ENCODE peak calls at places on chromosomes 12 and 14, in four cellular contexts. One of them, this sample, is unnamed.

GRCh38 chr12:112905451-112906089 is 1.2 kb upstream of the OAS1 start:
- DNase-seq in mucosa of descending colon: no peak
- DNase-seq in HepG2: no peak
- DNase-seq in Caco-2: no peak
- DNase-seq in this sample: no peak

GRCh38 chr12:3200032-3200617 is 122.9 kb downstream of the TSPAN9 start:
- DNase-seq in mucosa of descending colon: no peak
- DNase-seq in HepG2: no peak
- DNase-seq in Caco-2: peak
- DNase-seq in this sample: no peak

GRCh38 chr14:89621009-89621421 is 204.0 kb upstream of the FOXN3 start:
- DNase-seq in mucosa of descending colon: no peak
- DNase-seq in HepG2: no peak
- DNase-seq in Caco-2: no peak
- DNase-seq in this sample: no peak

GRCh38 chr14:50333010-50333409 is 20.9 kb downstream of the DMAC2L start:
- DNase-seq in mucosa of descending colon: no peak
- DNase-seq in HepG2: no peak
- DNase-seq in Caco-2: no peak
- DNase-seq in this sample: peak

GRCh38 chr12:6915023-6915788 is 826 bp downstream of the ENO2 start:
- DNase-seq in mucosa of descending colon: peak
- DNase-seq in HepG2: no peak
- DNase-seq in Caco-2: no peak
- DNase-seq in this sample: no peak

GRCh38 chr14:41606249-41607118 is at the start of gene LRFN5:
- DNase-seq in mucosa of descending colon: peak
- DNase-seq in HepG2: no peak
- DNase-seq in Caco-2: no peak
- DNase-seq in this sample: no peak

GRCh38 chr12:1791104-1791927 is 29.0 kb upstream of the LRTM2 start:
- DNase-seq in mucosa of descending colon: no peak
- DNase-seq in HepG2: peak
- DNase-seq in Caco-2: no peak
- DNase-seq in this sample: no peak

GRCh38 chr12:55681142-55682077 is 26.3 kb downstream of the ITGA7 start:
- DNase-seq in mucosa of descending colon: peak
- DNase-seq in HepG2: peak
- DNase-seq in Caco-2: peak
- DNase-seq in this sample: no peak

GRCh38 chr12:22101749-22102243 is 55.8 kb downstream of the CMAS start:
- DNase-seq in mucosa of descending colon: no peak
- DNase-seq in HepG2: no peak
- DNase-seq in Caco-2: no peak
- DNase-seq in this sample: peak

GRCh38 chr12:132329739-132330548 is 555 bp upstream of the GALNT9 start:
- DNase-seq in mucosa of descending colon: no peak
- DNase-seq in HepG2: no peak
- DNase-seq in Caco-2: no peak
- DNase-seq in this sample: no peak

GRCh38 chr12:91985002-91985767 is 160.5 kb downstream of the BTG1 start:
- DNase-seq in mucosa of descending colon: no peak
- DNase-seq in HepG2: no peak
- DNase-seq in Caco-2: no peak
- DNase-seq in this sample: no peak

GRCh38 chr12:44833561-44833960 is 42.6 kb downstream of the NELL2 start:
- DNase-seq in mucosa of descending colon: no peak
- DNase-seq in HepG2: no peak
- DNase-seq in Caco-2: no peak
- DNase-seq in this sample: no peak

GRCh38 chr12:122687091-122687490 is 16.1 kb downstream of the HCAR2 start:
- DNase-seq in mucosa of descending colon: peak
- DNase-seq in HepG2: no peak
- DNase-seq in Caco-2: no peak
- DNase-seq in this sample: no peak

GRCh38 chr14:96039633-96040311 is 610 bp downstream of the C14orf132 start:
- DNase-seq in mucosa of descending colon: no peak
- DNase-seq in HepG2: no peak
- DNase-seq in Caco-2: no peak
- DNase-seq in this sample: no peak

GRCh38 chr12:51187370-51187987 is 14.5 kb upstream of the TFCP2 start:
- DNase-seq in mucosa of descending colon: no peak
- DNase-seq in HepG2: no peak
- DNase-seq in Caco-2: no peak
- DNase-seq in this sample: no peak

GRCh38 chr14:86739761-86740160 is 1209.8 kb downstream of the FLRT2 start:
- DNase-seq in mucosa of descending colon: no peak
- DNase-seq in HepG2: peak
- DNase-seq in Caco-2: no peak
- DNase-seq in this sample: no peak

GRCh38 chr12:30200864-30201263 is 417.1 kb upstream of the TMTC1 start:
- DNase-seq in mucosa of descending colon: no peak
- DNase-seq in HepG2: no peak
- DNase-seq in Caco-2: no peak
- DNase-seq in this sample: no peak

GRCh38 chr12:113325938-113326337 is 9.0 kb downstream of the SLC8B1 start:
- DNase-seq in mucosa of descending colon: no peak
- DNase-seq in HepG2: no peak
- DNase-seq in Caco-2: no peak
- DNase-seq in this sample: no peak

GRCh38 chr12:119208626-119209061 is 29.9 kb downstream of the HSPB8 start:
- DNase-seq in mucosa of descending colon: peak
- DNase-seq in HepG2: peak
- DNase-seq in Caco-2: peak
- DNase-seq in this sample: no peak

GRCh38 chr12:6620885-6621274 is 13.7 kb upstream of the CHD4 start:
- DNase-seq in mucosa of descending colon: peak
- DNase-seq in HepG2: no peak
- DNase-seq in Caco-2: no peak
- DNase-seq in this sample: no peak

GRCh38 chr12:56247923-56248322 is 10.3 kb downstream of the ANKRD52 start:
- DNase-seq in mucosa of descending colon: no peak
- DNase-seq in HepG2: no peak
- DNase-seq in Caco-2: no peak
- DNase-seq in this sample: no peak

GRCh38 chr12:56007892-56008471 is 10.9 kb downstream of the SUOX start:
- DNase-seq in mucosa of descending colon: no peak
- DNase-seq in HepG2: no peak
- DNase-seq in Caco-2: no peak
- DNase-seq in this sample: no peak

DNA sequence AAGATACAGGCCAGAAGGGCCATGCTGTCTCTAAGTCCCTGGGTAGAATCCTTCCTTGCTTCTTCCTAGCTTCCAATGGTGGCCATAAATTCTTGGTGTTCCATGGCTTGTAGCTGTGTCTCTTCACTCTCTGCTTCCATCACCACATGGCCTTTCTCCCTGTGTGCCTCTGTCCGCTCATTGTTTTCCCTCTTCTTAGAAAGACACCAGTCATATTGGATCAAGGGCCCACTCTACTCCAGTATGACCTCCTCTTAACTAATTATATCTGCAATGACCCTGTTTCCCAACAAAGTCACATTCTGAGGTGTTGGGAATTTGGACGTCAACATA is 7.6 kb upstream of the MAP1LC3B2 start:
- DNase-seq in mucosa of descending colon: no peak
- DNase-seq in HepG2: no peak
- DNase-seq in Caco-2: no peak
- DNase-seq in this sample: no peak
- H3K4me3 ChIP-seq in mucosa of descending colon: no peak
- H3K4me3 ChIP-seq in HepG2: no peak
- H3K4me3 ChIP-seq in Caco-2: no peak
- H3K4me3 ChIP-seq in this sample: no peak

DNA sequence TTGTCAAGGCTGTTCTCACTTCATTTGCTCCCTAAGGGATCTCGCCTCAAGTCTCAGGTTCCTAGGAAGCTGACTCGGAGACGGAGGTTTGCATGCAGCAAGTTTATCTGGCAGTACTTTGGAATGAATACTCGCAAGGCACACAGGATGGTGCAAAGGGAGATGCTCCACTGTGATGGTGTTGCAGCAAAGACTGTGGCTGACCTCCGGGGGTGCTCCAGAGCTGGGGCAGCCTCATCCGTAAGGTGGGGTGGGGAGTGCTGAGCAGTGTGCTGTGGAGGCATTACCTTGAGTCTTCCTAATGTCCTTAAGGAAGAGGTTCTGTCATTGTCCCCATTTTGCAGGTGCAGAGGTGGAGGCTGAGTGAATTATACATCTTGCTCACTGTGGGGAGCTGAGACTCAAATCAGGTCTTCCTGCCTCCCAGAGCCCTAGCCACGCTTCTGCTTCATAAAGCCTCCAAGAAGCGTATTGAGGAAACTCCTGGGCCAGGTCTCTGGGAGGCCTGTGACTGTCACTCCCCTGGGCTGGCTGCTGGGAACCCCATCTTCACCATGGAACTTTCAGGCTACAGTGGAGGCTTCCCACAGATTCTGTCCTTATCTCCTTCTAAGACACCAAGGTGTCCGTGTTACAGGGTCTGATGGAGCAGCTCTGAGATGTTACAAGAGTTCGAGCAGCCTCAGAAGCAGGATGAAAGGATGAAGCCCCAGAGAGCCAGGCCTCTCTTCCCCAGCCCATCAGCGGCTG is 39.5 kb downstream of the GALNT16 start:
- DNase-seq in mucosa of descending colon: no peak
- DNase-seq in HepG2: no peak
- DNase-seq in Caco-2: no peak
- DNase-seq in this sample: no peak
- TF ChIP-seq CTCF in mucosa of descending colon: no peak
- TF ChIP-seq CTCF in HepG2: no peak
- TF ChIP-seq CTCF in Caco-2: peak
- TF ChIP-seq CTCF in this sample: peak

DNA sequence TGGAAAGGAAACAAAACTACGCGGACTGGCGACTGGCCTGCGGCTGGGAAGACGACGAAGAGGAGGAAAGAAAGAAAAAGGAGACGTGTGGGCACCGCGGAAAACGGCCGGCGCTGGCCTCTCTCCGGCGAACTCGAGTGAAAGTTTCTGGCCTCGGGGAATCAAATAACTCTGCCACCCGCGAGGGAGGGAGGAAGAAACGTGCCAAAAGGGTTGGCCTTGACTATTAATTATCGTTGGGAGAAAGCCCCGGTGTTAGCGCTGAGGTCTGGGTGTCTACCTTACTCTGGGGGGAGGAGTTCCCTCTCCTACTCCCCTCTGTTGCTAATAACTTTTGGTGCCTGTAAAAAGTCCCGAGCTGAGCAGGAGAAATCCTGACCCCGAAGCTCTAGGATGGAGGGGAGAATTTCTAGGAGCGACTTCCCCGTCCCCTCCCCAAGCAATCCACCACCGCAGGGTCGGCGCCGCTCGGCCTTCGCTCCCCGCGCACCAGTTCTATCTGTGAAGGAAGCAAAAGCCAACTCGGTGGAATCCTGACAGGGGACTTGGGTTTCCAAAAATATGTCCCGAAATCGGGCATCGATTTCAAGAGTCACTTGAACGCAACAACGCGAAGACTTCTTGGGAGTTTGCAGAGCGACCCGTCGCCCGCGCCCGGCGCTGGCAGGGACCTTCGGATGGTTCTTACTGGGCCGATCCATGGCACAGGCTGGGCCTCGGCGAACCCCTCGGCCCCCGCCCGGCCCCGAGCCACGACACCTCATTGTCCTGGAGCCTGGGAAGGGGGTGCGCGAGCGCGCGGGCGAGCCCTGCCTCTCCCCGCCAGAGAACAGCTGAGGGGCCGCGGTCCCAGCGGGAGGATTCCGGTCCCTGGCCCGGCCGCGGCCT is 1.7 kb downstream of the OTX2 start:
- DNase-seq in mucosa of descending colon: no peak
- DNase-seq in HepG2: no peak
- DNase-seq in Caco-2: no peak
- DNase-seq in this sample: no peak
- H3K4me3 ChIP-seq in mucosa of descending colon: no peak
- H3K4me3 ChIP-seq in HepG2: no peak
- H3K4me3 ChIP-seq in Caco-2: no peak
- H3K4me3 ChIP-seq in this sample: no peak

GRCh38 chr14:74019743-74020142 is 594 bp downstream of the BBOF1 start:
- DNase-seq in mucosa of descending colon: no peak
- DNase-seq in HepG2: peak
- DNase-seq in Caco-2: no peak
- DNase-seq in this sample: peak

GRCh38 chr14:74015965-74016364 is 3.1 kb downstream of the ENTPD5 start:
- DNase-seq in mucosa of descending colon: no peak
- DNase-seq in HepG2: no peak
- DNase-seq in Caco-2: no peak
- DNase-seq in this sample: no peak

GRCh38 chr14:74018029-74018703 is 922 bp downstream of the ENTPD5 start:
- DNase-seq in mucosa of descending colon: no peak
- DNase-seq in HepG2: peak
- DNase-seq in Caco-2: no peak
- DNase-seq in this sample: peak

GRCh38 chr14:74019408-74019714 is 212 bp downstream of the BBOF1 start:
- DNase-seq in mucosa of descending colon: no peak
- DNase-seq in HepG2: no peak
- DNase-seq in Caco-2: no peak
- DNase-seq in this sample: no peak

DNA sequence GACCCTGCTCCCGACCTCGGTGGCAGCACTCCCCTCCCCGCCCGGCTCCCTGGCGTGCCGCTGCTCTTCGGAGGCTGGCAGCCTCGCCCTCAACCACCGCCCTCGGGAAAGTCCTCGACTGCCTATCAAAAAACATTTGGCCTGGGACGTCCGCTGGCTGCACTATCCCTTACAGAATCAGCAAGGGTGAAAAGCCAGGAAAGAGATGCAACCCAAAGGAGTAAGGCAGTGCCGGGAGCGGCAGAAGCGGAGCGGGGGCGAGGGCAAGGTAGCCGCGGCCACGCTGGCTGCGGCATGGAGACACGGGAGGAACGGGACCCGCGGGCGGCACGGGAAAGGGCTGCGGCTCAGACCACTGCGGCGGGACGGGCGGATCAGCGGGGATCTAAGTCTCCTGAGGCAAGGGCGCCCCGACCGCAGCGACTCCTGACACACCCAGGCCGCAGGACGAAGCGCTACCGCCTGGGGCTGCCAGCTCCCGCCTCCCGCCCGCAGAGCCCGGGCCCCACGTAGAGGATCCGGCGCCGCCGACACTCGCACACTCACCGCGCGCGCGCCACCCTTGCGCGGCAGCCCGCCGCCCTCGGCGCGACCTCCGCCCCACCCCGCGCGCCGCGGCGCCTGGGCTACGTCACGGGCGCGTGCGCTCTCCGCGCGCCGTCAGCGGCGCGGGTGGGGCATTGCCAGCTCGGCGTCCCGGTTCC is at the start of the genes BBOF1 and ENTPD5:
- DNase-seq in mucosa of descending colon: peak
- DNase-seq in HepG2: peak
- DNase-seq in Caco-2: peak
- DNase-seq in this sample: peak
- TF ChIP-seq CTCF in mucosa of descending colon: no peak
- TF ChIP-seq CTCF in HepG2: peak
- TF ChIP-seq CTCF in Caco-2: no peak
- TF ChIP-seq CTCF in this sample: no peak

GRCh38 chr12:52714887-52715281 is 11.6 kb upstream of the KRT77 start:
- DNase-seq in mucosa of descending colon: no peak
- DNase-seq in HepG2: no peak
- DNase-seq in Caco-2: no peak
- DNase-seq in this sample: no peak
- H3K4me3 ChIP-seq in mucosa of descending colon: no peak
- H3K4me3 ChIP-seq in HepG2: no peak
- H3K4me3 ChIP-seq in Caco-2: no peak
- H3K4me3 ChIP-seq in this sample: no peak

This sample was measured in AG04449.